ENCODE peak calls at places on chromosomes 7 and 10, in five cellular contexts. One of them, this sample, is unnamed.

GRCh38 chr7:128946936-128947830 is 9.5 kb downstream of the IRF5 start:
- DNase-seq in A172: no peak
- DNase-seq in RCC 7860: no peak
- DNase-seq in fibroblast of villous mesenchyme: no peak
- DNase-seq in kidney epithelial cell: no peak
- DNase-seq in this sample: no peak

GRCh38 chr10:133082685-133083421 is 4.9 kb upstream of the ADGRA1 start:
- DNase-seq in fibroblast of villous mesenchyme: no peak
- DNase-seq in kidney epithelial cell: no peak
- DNase-seq in A172: no peak
- DNase-seq in RCC 7860: no peak
- DNase-seq in this sample: no peak

GRCh38 chr10:58963723-58964124 is 212.7 kb upstream of the PHYHIPL start:
- DNase-seq in RCC 7860: no peak
- DNase-seq in A172: no peak
- DNase-seq in kidney epithelial cell: no peak
- DNase-seq in fibroblast of villous mesenchyme: no peak
- DNase-seq in this sample: no peak

GRCh38 chr7:102024005-102024768 is 206.8 kb downstream of the CUX1 start:
- DNase-seq in RCC 7860: no peak
- DNase-seq in A172: no peak
- DNase-seq in kidney epithelial cell: no peak
- DNase-seq in fibroblast of villous mesenchyme: no peak
- DNase-seq in this sample: no peak

GRCh38 chr7:52168085-52168484 is 851.5 kb upstream of the COBL start:
- DNase-seq in A172: no peak
- DNase-seq in RCC 7860: no peak
- DNase-seq in kidney epithelial cell: no peak
- DNase-seq in fibroblast of villous mesenchyme: no peak
- DNase-seq in this sample: no peak

GRCh38 chr10:59177031-59177861 is 803 bp downstream of the PHYHIPL start:
- DNase-seq in kidney epithelial cell: peak
- DNase-seq in fibroblast of villous mesenchyme: peak
- DNase-seq in A172: peak
- DNase-seq in RCC 7860: peak
- DNase-seq in this sample: peak

GRCh38 chr7:116834815-116835533 is 27.4 kb upstream of the CAPZA2 start:
- DNase-seq in fibroblast of villous mesenchyme: no peak
- DNase-seq in kidney epithelial cell: peak
- DNase-seq in RCC 7860: peak
- DNase-seq in A172: peak
- DNase-seq in this sample: peak

GRCh38 chr7:116177009-116177408 is 33.3 kb upstream of the TES start:
- DNase-seq in fibroblast of villous mesenchyme: peak
- DNase-seq in kidney epithelial cell: no peak
- DNase-seq in A172: peak
- DNase-seq in RCC 7860: no peak
- DNase-seq in this sample: peak

GRCh38 chr7:40219917-40220316 is 85.1 kb downstream of the SUGCT start:
- DNase-seq in kidney epithelial cell: no peak
- DNase-seq in fibroblast of villous mesenchyme: peak
- DNase-seq in A172: peak
- DNase-seq in RCC 7860: peak
- DNase-seq in this sample: peak

GRCh38 chr7:26843696-26844095 is 20.7 kb downstream of the SKAP2 start:
- DNase-seq in fibroblast of villous mesenchyme: peak
- DNase-seq in A172: no peak
- DNase-seq in kidney epithelial cell: no peak
- DNase-seq in RCC 7860: no peak
- DNase-seq in this sample: peak

GRCh38 chr7:93973134-93973533 is 31.0 kb downstream of the BET1 start:
- DNase-seq in fibroblast of villous mesenchyme: no peak
- DNase-seq in kidney epithelial cell: no peak
- DNase-seq in RCC 7860: no peak
- DNase-seq in A172: no peak
- DNase-seq in this sample: peak

GRCh38 chr10:77637474-77637985 is at the start of gene KCNMA1:
- DNase-seq in RCC 7860: peak
- DNase-seq in kidney epithelial cell: no peak
- DNase-seq in A172: peak
- DNase-seq in fibroblast of villous mesenchyme: peak
- DNase-seq in this sample: peak

GRCh38 chr7:50614721-50615518 is 49.7 kb upstream of the DDC start:
- DNase-seq in A172: no peak
- DNase-seq in fibroblast of villous mesenchyme: no peak
- DNase-seq in kidney epithelial cell: no peak
- DNase-seq in RCC 7860: no peak
- DNase-seq in this sample: no peak

GRCh38 chr10:126461289-126461688 is 73.0 kb upstream of the ADAM12 start:
- DNase-seq in kidney epithelial cell: no peak
- DNase-seq in RCC 7860: no peak
- DNase-seq in A172: no peak
- DNase-seq in fibroblast of villous mesenchyme: no peak
- DNase-seq in this sample: no peak

GRCh38 chr7:132211971-132212370 is 364.3 kb downstream of the PLXNA4 start:
- DNase-seq in A172: no peak
- DNase-seq in RCC 7860: no peak
- DNase-seq in kidney epithelial cell: no peak
- DNase-seq in fibroblast of villous mesenchyme: no peak
- DNase-seq in this sample: no peak

GRCh38 chr7:155356323-155357105 is 58.8 kb downstream of the INSIG1 start:
- DNase-seq in A172: peak
- DNase-seq in RCC 7860: peak
- DNase-seq in fibroblast of villous mesenchyme: peak
- DNase-seq in kidney epithelial cell: no peak
- DNase-seq in this sample: peak

GRCh38 chr7:93575555-93576397 is 1.3 kb upstream of the CALCR start:
- DNase-seq in kidney epithelial cell: no peak
- DNase-seq in fibroblast of villous mesenchyme: no peak
- DNase-seq in RCC 7860: no peak
- DNase-seq in A172: no peak
- DNase-seq in this sample: no peak

GRCh38 chr7:157552295-157552993 is 215.6 kb downstream of the DNAJB6 start:
- DNase-seq in A172: no peak
- DNase-seq in RCC 7860: no peak
- DNase-seq in kidney epithelial cell: no peak
- DNase-seq in fibroblast of villous mesenchyme: no peak
- DNase-seq in this sample: no peak

GRCh38 chr7:30428586-30429530 is 49.7 kb downstream of the NOD1 start:
- DNase-seq in RCC 7860: no peak
- DNase-seq in fibroblast of villous mesenchyme: no peak
- DNase-seq in A172: no peak
- DNase-seq in kidney epithelial cell: no peak
- DNase-seq in this sample: no peak

GRCh38 chr7:42242381-42242780 is 5.4 kb upstream of the GLI3 start:
- DNase-seq in kidney epithelial cell: no peak
- DNase-seq in RCC 7860: no peak
- DNase-seq in A172: no peak
- DNase-seq in fibroblast of villous mesenchyme: no peak
- DNase-seq in this sample: no peak

GRCh38 chr7:152424348-152425108 is 11.3 kb downstream of the KMT2C start:
- DNase-seq in fibroblast of villous mesenchyme: no peak
- DNase-seq in A172: no peak
- DNase-seq in RCC 7860: no peak
- DNase-seq in kidney epithelial cell: no peak
- DNase-seq in this sample: peak

GRCh38 chr7:114648680-114649079 is 234.1 kb downstream of the FOXP2 start:
- DNase-seq in A172: no peak
- DNase-seq in fibroblast of villous mesenchyme: no peak
- DNase-seq in kidney epithelial cell: no peak
- DNase-seq in RCC 7860: no peak
- DNase-seq in this sample: no peak

GRCh38 chr10:35503548-35503947 is 101.6 kb upstream of the GJD4 start:
- DNase-seq in fibroblast of villous mesenchyme: no peak
- DNase-seq in kidney epithelial cell: no peak
- DNase-seq in RCC 7860: no peak
- DNase-seq in A172: no peak
- DNase-seq in this sample: no peak

GRCh38 chr7:36423633-36424032 is 34.0 kb downstream of the ANLN start:
- DNase-seq in fibroblast of villous mesenchyme: no peak
- DNase-seq in A172: no peak
- DNase-seq in kidney epithelial cell: no peak
- DNase-seq in RCC 7860: no peak
- DNase-seq in this sample: no peak

GRCh38 chr10:24920907-24921881 is 31.2 kb downstream of the PRTFDC1 start:
- DNase-seq in A172: peak
- DNase-seq in fibroblast of villous mesenchyme: peak
- DNase-seq in RCC 7860: peak
- DNase-seq in kidney epithelial cell: peak
- DNase-seq in this sample: peak

GRCh38 chr10:36692759-36693158 is 432.6 kb upstream of the ANKRD30A start:
- DNase-seq in fibroblast of villous mesenchyme: no peak
- DNase-seq in kidney epithelial cell: no peak
- DNase-seq in A172: no peak
- DNase-seq in RCC 7860: no peak
- DNase-seq in this sample: no peak

GRCh38 chr7:135414208-135414607 is 95.7 kb downstream of the CNOT4 start:
- DNase-seq in kidney epithelial cell: no peak
- DNase-seq in RCC 7860: no peak
- DNase-seq in A172: no peak
- DNase-seq in fibroblast of villous mesenchyme: no peak
- DNase-seq in this sample: no peak

GRCh38 chr10:122052702-122053101 is 63.7 kb downstream of the TACC2 start:
- DNase-seq in A172: no peak
- DNase-seq in fibroblast of villous mesenchyme: no peak
- DNase-seq in kidney epithelial cell: no peak
- DNase-seq in RCC 7860: peak
- DNase-seq in this sample: peak

This sample was measured in astrocyte of the spinal cord.